ENCODE peak calls at places on chromosomes 12 and 14, in seven cellular contexts. N, W, J, S, H, V and P are unnamed samples.

GRCh38 chr12:132593938-132594358 is 16.4 kb downstream of the LRCOL1 start:
- DNase-seq in N (peak), W (peak), J (peak), S (peak), H (peak), V (no peak), P (peak)

GRCh38 chr12:65612440-65612839 is 211.8 kb upstream of the HMGA2 start:
- DNase-seq in N (no peak), W (no peak), J (no peak), S (no peak), H (peak), V (no peak), P (no peak)

GRCh38 chr14:65357091-65357490 is 55.4 kb upstream of the FUT8 start:
- DNase-seq in N (no peak), W (no peak), J (no peak), S (no peak), H (peak), V (no peak), P (no peak)

GRCh38 chr12:74685385-74685784 is 147.8 kb downstream of the ATXN7L3B start:
- DNase-seq in N (no peak), W (no peak), J (peak), S (no peak), H (peak), V (no peak), P (peak)

GRCh38 chr12:107884769-107885694 is 110.5 kb downstream of the ASCL4 start:
- DNase-seq in N (peak), W (peak), J (peak), S (peak), H (peak), V (no peak), P (peak)

GRCh38 chr12:12452326-12452725 is 95.4 kb downstream of the BORCS5 start:
- DNase-seq in N (no peak), W (no peak), J (no peak), S (no peak), H (no peak), V (no peak), P (no peak)

GRCh38 chr12:49621651-49622500 is 1.5 kb upstream of the PRPF40B start:
- DNase-seq in N (no peak), W (no peak), J (no peak), S (no peak), H (peak), V (no peak), P (no peak)

GRCh38 chr12:51183816-51184215 is 10.9 kb upstream of the TFCP2 start:
- DNase-seq in N (peak), W (no peak), J (no peak), S (peak), H (peak), V (no peak), P (no peak)

GRCh38 chr12:109963743-109964429 is 32.3 kb downstream of the GIT2 start:
- DNase-seq in N (peak), W (no peak), J (no peak), S (peak), H (no peak), V (no peak), P (no peak)

GRCh38 chr12:22042981-22043669 is 2.9 kb upstream of the CMAS start:
- DNase-seq in N (peak), W (no peak), J (no peak), S (peak), H (peak), V (no peak), P (no peak)

GRCh38 chr12:12720637-12721250 is 3.6 kb downstream of the CDKN1B start:
- DNase-seq in N (no peak), W (no peak), J (no peak), S (no peak), H (no peak), V (no peak), P (no peak)

GRCh38 chr12:125634813-125635212 is 569.6 kb downstream of the AACS start:
- DNase-seq in N (no peak), W (no peak), J (no peak), S (no peak), H (no peak), V (no peak), P (no peak)

GRCh38 chr14:67240168-67240932 is 885 bp upstream of the PALS1 start:
- DNase-seq in N (peak), W (no peak), J (peak), S (no peak), H (peak), V (no peak), P (peak)

GRCh38 chr14:99763527-99764221 is 29.5 kb upstream of the EML1 start:
- DNase-seq in N (no peak), W (no peak), J (no peak), S (no peak), H (no peak), V (no peak), P (no peak)

GRCh38 chr14:68941820-68942219 is 37.3 kb downstream of the ACTN1 start:
- DNase-seq in N (peak), W (no peak), J (peak), S (peak), H (peak), V (peak), P (peak)

GRCh38 chr12:45284096-45284901 is 68.4 kb downstream of the ANO6 start:
- DNase-seq in N (peak), W (no peak), J (peak), S (peak), H (peak), V (no peak), P (peak)

GRCh38 chr14:100581228-100582145 is 5.7 kb downstream of the BEGAIN start:
- DNase-seq in N (no peak), W (no peak), J (no peak), S (no peak), H (no peak), V (no peak), P (no peak)

GRCh38 chr14:24397639-24398297 is 1.0 kb upstream of the NYNRIN start:
- DNase-seq in N (no peak), W (no peak), J (no peak), S (no peak), H (no peak), V (no peak), P (no peak)

GRCh38 chr14:39665084-39665483 is 232.9 kb upstream of the FBXO33 start:
- DNase-seq in N (no peak), W (no peak), J (no peak), S (no peak), H (no peak), V (no peak), P (no peak)

GRCh38 chr12:946212-946611 is 3.3 kb downstream of the RAD52 start:
- DNase-seq in N (peak), W (no peak), J (no peak), S (peak), H (no peak), V (no peak), P (no peak)

GRCh38 chr14:69315302-69315701 is 55.3 kb downstream of the GALNT16 start:
- DNase-seq in N (no peak), W (no peak), J (no peak), S (no peak), H (no peak), V (no peak), P (no peak)

GRCh38 chr12:78863482-78864427 is 819 bp upstream of the SYT1 start:
- DNase-seq in N (peak), W (peak), J (peak), S (peak), H (peak), V (peak), P (peak)

GRCh38 chr14:89842852-89843251 is 111.7 kb downstream of the EFCAB11 start:
- DNase-seq in N (no peak), W (no peak), J (no peak), S (no peak), H (no peak), V (no peak), P (no peak)

GRCh38 chr12:95117178-95117599 is 43.8 kb upstream of the NR2C1 start:
- DNase-seq in N (peak), W (peak), J (peak), S (peak), H (peak), V (no peak), P (no peak)

GRCh38 chr14:51430600-51430999 is 190.6 kb downstream of the TMX1 start:
- DNase-seq in N (no peak), W (no peak), J (no peak), S (peak), H (peak), V (peak), P (no peak)

GRCh38 chr12:76183459-76184186 is 99.1 kb upstream of the NAP1L1 start:
- DNase-seq in N (peak), W (no peak), J (peak), S (peak), H (peak), V (no peak), P (no peak)

GRCh38 chr12:104011265-104011664 is 38.7 kb downstream of the GLT8D2 start:
- DNase-seq in N (peak), W (no peak), J (no peak), S (peak), H (no peak), V (no peak), P (no peak)

GRCh38 chr12:62379723-62380045 is 86.9 kb upstream of the MON2 start:
- DNase-seq in N (no peak), W (no peak), J (no peak), S (no peak), H (no peak), V (no peak), P (no peak)

GRCh38 chr12:64160021-64160717 is 61.9 kb downstream of the KICS2 start:
- DNase-seq in N (no peak), W (no peak), J (no peak), S (no peak), H (no peak), V (no peak), P (no peak)

GRCh38 chr12:64157610-64158009 is 64.5 kb downstream of the KICS2 start:
- DNase-seq in N (peak), W (no peak), J (no peak), S (no peak), H (no peak), V (no peak), P (no peak)

GRCh38 chr12:64160718-64161060 is 61.4 kb downstream of the KICS2 start:
- DNase-seq in N (peak), W (no peak), J (no peak), S (no peak), H (peak), V (no peak), P (no peak)

DNA sequence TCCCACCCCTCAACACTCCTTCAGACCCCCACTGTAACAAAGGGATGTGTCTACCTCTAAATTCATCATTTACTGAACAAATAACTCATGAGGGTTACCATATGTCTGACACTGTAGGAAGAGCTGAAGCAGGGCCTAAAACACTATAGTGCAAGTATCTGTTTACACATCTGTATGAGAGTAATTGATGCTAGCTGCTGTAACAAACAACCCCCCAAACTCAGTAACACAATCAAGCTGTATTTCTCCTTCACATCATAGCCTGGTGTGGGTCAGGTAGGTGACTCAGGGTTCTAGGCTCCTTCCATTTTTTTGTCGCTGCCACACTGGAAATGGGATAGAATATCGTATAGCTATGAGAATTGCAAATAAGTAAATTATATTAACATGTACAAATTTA is 65.0 kb downstream of the KICS2 start:
- DNase-seq in N (no peak), W (no peak), J (no peak), S (no peak), H (no peak), V (no peak), P (no peak)
- H2AK5ac ChIP-seq in N (no peak), W (no peak), J (no peak), S (no peak), H (no peak), V (no peak), P (no peak)

DNA sequence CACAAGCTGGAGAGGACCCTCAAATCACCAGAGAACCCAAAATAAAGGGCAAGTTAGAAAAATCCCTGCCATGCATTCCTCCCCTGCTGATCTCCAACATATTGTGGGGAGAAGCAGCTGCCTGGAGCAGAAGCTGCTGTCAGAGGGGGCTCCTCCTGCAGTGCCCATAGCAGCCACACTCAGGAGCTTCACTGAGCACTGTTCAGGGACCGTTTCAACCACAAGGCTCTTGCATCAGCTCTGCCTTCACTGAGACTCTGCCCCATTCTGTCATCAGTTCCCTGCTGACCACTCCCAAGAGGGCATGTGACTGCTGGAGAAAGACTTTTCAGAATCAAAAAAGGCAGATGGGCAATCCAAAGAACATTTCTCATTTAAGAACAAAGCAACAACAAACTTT is 392.7 kb downstream of the GALC start:
- DNase-seq in N (no peak), W (no peak), J (peak), S (peak), H (no peak), V (no peak), P (no peak)
- H2AK5ac ChIP-seq in N (no peak), W (no peak), J (no peak), S (no peak), H (no peak), V (no peak), P (no peak)

GRCh38 chr12:4438834-4439596 is 6.6 kb downstream of the FGF6 start:
- DNase-seq in N (no peak), W (no peak), J (no peak), S (no peak), H (peak), V (no peak), P (no peak)
- H2AK5ac ChIP-seq in N (no peak), W (no peak), J (peak), S (no peak), H (no peak), V (no peak), P (no peak)

GRCh38 chr12:70185301-70185700 is 57.9 kb upstream of the CNOT2 start:
- DNase-seq in N (no peak), W (no peak), J (no peak), S (no peak), H (no peak), V (no peak), P (no peak)
- H2AK5ac ChIP-seq in N (no peak), W (no peak), J (no peak), S (no peak), H (no peak), V (no peak), P (no peak)

DNA sequence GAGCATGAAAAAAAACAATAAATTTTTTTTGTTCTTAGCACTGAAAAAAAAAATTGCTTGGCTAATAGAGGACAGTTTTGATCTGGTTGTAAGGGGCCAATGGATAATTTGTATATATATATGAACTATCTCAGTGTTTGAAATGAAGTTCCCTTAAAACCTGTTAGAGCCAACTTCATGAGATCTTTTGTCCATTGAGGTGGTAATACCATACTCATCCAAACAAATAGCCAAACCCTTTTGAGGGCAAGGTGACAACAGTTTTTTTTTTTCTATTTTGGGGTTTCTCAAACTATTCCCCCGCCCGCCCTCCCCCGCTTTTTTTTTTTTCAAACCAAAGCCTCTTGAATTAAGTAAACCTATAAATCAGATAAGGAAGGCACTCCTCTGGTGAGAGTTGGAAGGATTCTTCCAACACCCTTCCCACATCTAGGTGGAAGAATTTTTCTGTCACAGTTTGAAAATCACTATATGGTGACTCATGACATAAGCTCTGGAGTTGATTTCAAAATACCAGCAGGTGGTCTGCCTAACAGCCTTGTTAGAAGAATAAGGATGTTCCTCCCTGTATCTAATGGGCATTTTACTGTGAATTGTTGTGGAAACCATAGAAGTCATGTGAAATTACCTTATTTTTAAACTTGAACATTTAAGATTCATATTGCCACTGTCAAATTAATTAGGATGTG is 10.2 kb downstream of the ARHGAP5 start:
- DNase-seq in N (peak), W (peak), J (peak), S (peak), H (peak), V (no peak), P (no peak)
- H2AK5ac ChIP-seq in N (no peak), W (no peak), J (no peak), S (no peak), H (no peak), V (no peak), P (no peak)

GRCh38 chr12:52611080-52611468 is 7.3 kb downstream of the KRT73 start:
- DNase-seq in N (no peak), W (no peak), J (no peak), S (no peak), H (no peak), V (no peak), P (peak)
- H2AK5ac ChIP-seq in N (no peak), W (no peak), J (no peak), S (no peak), H (no peak), V (no peak), P (no peak)

DNA sequence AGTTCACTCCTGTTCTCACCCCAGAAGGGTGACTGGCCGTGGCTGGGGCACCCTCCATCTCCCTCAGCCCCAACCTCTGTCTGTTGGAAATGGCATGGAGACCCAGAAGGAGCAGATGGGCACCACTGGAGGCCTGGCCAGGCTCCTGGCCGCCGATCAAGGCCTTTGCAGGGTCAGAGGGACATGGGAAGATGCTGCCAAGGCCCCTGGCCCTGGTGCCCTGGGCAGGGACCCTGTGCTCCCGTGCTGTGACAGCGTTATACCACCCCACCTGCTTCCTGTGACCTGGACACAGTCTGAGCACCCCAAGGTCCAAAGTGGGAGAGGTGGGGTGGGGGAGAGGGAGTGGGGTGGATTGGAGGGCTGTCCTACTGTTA is 3.5 kb downstream of the INF2 start:
- DNase-seq in N (no peak), W (no peak), J (no peak), S (no peak), H (no peak), V (no peak), P (no peak)
- H2AK5ac ChIP-seq in N (no peak), W (peak), J (no peak), S (no peak), H (no peak), V (no peak), P (no peak)